ENCODE peak calls at places on chromosomes 4 and X, in seven cellular contexts. R is ovary, T is right lobe of liver, S is PC-9, P is psoas muscle, A is GM06990, B is K562. W is an unnamed sample. For H3K36me3, the result is how much of the 10 kb centered on the place peaks cover.

GRCh38 chr4:128384091-128384520 is 96.5 kb upstream of the PGRMC2 start:
- DNase-seq in B (no peak), R (no peak), S (no peak), T (no peak), A (no peak), P (no peak), W (peak)

GRCh38 chr4:149549911-149550310 is 265.7 kb downstream of the IQCM start:
- DNase-seq in B (no peak), S (no peak), R (no peak), P (no peak), T (no peak), A (no peak), W (no peak)

GRCh38 chr4:122285285-122285684 is 93.5 kb upstream of the ADAD1 start:
- DNase-seq in S (peak), R (no peak), P (no peak), B (peak), A (no peak), T (no peak), W (no peak)

GRCh38 chr4:8252301-8253173 is 17.0 kb upstream of the HTRA3 start:
- DNase-seq in A (no peak), B (peak), R (no peak), P (no peak), T (no peak), S (no peak), W (no peak)

GRCh38 chrX:19758536-19758935 is 128.9 kb downstream of the SH3KBP1 start:
- DNase-seq in T (no peak), P (no peak), R (no peak), A (peak), S (no peak), B (peak), W (no peak)

GRCh38 chr4:40473578-40474388 is 138.7 kb downstream of the CHRNA9 start:
- DNase-seq in R (no peak), T (peak), A (no peak), B (no peak), S (no peak), P (no peak), W (no peak)

GRCh38 chrX:138191998-138192397 is 519.5 kb downstream of the FGF13 start:
- DNase-seq in S (no peak), T (no peak), R (no peak), P (no peak), B (peak), A (no peak), W (no peak)

GRCh38 chr4:141246243-141246642 is 25.5 kb downstream of the ZNF330 start:
- DNase-seq in P (no peak), B (no peak), T (no peak), A (no peak), S (no peak), R (no peak), W (peak)

GRCh38 chr4:3516061-3516835 is 16.0 kb downstream of the LRPAP1 start:
- DNase-seq in A (no peak), S (no peak), R (no peak), T (peak), P (peak), B (no peak), W (no peak)

GRCh38 chr4:21768349-21769310 is 179.9 kb downstream of the KCNIP4 start:
- DNase-seq in P (no peak), B (peak), A (peak), S (no peak), T (no peak), R (no peak), W (no peak)

GRCh38 chr4:185710487-185710995 is 101.5 kb downstream of the SORBS2 start:
- DNase-seq in R (no peak), S (no peak), A (no peak), B (no peak), T (peak), P (no peak), W (no peak)

DNA sequence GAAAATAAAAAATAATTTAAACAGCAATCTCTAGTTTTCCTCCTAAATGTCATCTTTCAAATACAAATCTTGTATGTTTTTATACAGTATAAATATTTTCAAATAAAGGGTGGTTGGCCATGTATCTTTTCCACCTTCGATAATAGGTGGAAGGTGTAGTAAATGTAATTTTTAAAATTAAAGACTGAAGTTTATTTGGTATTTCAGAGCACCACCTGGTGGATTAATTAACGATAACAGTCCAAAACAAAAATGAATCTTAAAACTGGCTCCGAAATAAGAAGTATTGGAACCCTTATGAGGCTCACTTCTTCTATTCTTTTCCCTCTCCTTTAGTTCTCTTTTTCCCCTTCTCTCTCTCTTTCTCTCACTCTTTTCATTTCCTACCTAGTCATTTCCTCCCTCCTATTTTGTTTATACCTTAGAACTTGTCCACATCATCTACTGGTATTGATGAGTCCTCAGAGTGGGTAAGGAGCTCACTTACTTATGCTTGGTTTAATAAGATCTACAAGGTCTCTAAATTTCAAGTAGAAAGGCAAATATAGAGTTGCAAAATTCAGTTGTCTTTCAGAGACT is 82.9 kb upstream of the EXOC1L start:
- DNase-seq in R (no peak), T (no peak), P (no peak), S (no peak), B (no peak), A (no peak), W (no peak)
- TF ChIP-seq CTCF in R (no peak), T (peak), P (no peak), S (peak), B (peak), A (peak), W (no peak)

DNA sequence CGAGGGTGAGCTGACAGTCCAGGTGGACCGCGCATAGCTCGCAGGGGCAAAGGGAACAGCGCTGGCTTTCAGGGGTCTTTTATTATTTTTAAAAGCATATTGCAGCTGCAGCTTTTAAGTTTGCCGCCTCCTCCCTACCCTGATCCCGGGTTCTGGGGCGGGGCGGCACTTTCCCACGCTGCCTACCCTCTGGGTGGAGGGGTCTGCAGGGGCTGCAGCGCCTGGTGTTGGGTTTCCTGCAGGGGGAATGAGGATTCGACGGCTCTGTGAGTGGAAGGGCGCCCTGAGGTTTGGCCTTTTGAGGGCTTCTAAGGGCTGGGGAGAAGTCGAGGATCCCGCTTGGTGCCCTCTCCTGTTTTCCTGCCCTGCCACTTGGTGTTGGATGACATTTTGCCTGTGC is 80.7 kb upstream of the SCML1 start:
- DNase-seq in S (no peak), T (no peak), B (no peak), R (no peak), P (no peak), A (no peak), W (no peak)
- H3K4me3 ChIP-seq in S (no peak), T (no peak), B (no peak), R (no peak), P (no peak), A (no peak), W (no peak)

GRCh38 chr4:80071643-80072606 is 1.1 kb downstream of the ANTXR2 start:
- DNase-seq in R (peak), S (no peak), P (peak), B (peak), A (peak), T (peak), W (no peak)

GRCh38 chr4:80070880-80071620 is 2.0 kb downstream of the ANTXR2 start:
- DNase-seq in P (no peak), A (no peak), B (peak), R (no peak), T (no peak), S (no peak), W (peak)

GRCh38 chr4:80069837-80070788 is 2.9 kb downstream of the ANTXR2 start:
- DNase-seq in B (no peak), P (no peak), S (peak), R (no peak), T (no peak), A (peak), W (no peak)

GRCh38 chr4:80072607-80073361 is at the start of gene ANTXR2:
- DNase-seq in R (peak), B (peak), P (peak), T (peak), S (peak), A (peak), W (peak)

GRCh38 chr4:80069108-80069836 is 3.8 kb downstream of the ANTXR2 start:
- DNase-seq in R (no peak), B (no peak), T (no peak), A (no peak), S (no peak), P (no peak), W (no peak)
- H3K36me3 ChIP-seq in R (under half), B (half or more), T (under half), A (under half), S (under half), P (under half), W (under half)

DNA sequence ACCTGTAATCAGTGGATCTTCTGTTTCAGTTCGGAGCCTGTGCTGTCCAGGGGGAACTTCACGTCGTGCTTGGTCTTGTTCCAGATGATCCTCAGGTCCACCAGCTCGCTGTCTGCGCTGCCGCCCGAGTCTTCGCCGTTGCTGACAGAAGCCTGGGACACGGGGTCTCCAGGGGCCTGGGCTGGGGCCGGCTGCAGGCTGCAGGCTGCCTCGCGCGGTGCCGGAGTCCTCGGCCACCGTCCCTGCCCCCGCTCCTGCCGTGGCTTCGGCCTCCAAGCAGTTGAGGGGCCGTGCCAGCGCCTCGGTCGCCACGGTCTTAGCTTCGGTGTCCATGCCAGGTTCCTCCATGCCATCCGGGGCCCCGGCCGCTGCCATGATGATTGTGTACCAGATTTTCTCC is 37.3 kb upstream of the CCNI start:
- DNase-seq in A (no peak), P (no peak), S (no peak), T (no peak), B (no peak), R (no peak), W (no peak)
- TF ChIP-seq CTCF in A (no peak), P (no peak), S (no peak), T (no peak), B (no peak), R (no peak), W (no peak)

GRCh38 chr4:68451246-68452211 is 4.3 kb downstream of the TMPRSS11E start:
- DNase-seq in R (no peak), A (no peak), P (no peak), T (no peak), S (peak), B (no peak), W (no peak)
- H3K4me3 ChIP-seq in R (no peak), A (no peak), P (no peak), T (no peak), S (no peak), B (no peak), W (no peak)

DNA sequence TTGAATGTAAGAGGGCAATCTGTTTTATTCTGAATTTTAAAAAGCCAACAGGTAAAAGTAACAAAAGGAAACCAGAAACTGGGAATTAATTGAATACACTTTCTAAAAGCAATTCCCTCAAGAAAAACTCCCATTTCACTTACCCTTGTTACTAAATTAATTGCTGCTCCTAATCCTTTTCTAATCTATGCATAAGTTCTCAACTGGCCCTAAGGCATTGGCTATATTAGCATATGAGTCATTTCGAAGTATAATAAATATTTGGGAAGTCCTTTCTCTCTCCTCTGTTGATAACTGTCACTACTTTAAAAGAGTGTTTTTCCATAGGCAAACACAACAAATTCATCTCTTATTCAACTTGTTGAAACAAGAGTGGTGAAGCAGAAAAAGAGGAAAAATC is 486.5 kb upstream of the HTR2C start:
- DNase-seq in S (no peak), B (no peak), T (no peak), P (no peak), R (no peak), A (no peak), W (no peak)
- H3K36me3 ChIP-seq in S (under half), B (under half), T (under half), P (under half), R (under half), A (under half), W (under half)

W was measured in BJ.